ENCODE peak calls at places on chromosomes 13 and 19, in ten cellular contexts. One of them, this sample, is unnamed.

GRCh38 chr19:5624154-5624663 is 1.3 kb downstream of the SAFB start:
- DNase-seq in stimulated activated CD4-positive, alpha-beta T cell treated with anti-CD3 and anti-CD28 coated beads, Interleukin-4, amount 100 ng/mL, for 48 hours: no peak
- DNase-seq in G401: peak
- DNase-seq in HT-29: peak
- DNase-seq in GOT3: no peak
- DNase-seq in activated B cell treated with CpG ODN at 0.5 μM for 24 hours: no peak
- DNase-seq in H54: no peak
- DNase-seq in bronchial epithelial cell: peak
- DNase-seq in cardiac muscle cell: peak
- DNase-seq in activated naive CD4-positive, alpha-beta T cell: no peak
- DNase-seq in this sample: no peak

GRCh38 chr13:95509521-95510315 is 42.8 kb upstream of the CLDN10 start:
- DNase-seq in cardiac muscle cell: peak
- DNase-seq in HT-29: no peak
- DNase-seq in GOT3: no peak
- DNase-seq in H54: peak
- DNase-seq in bronchial epithelial cell: peak
- DNase-seq in activated B cell treated with CpG ODN at 0.5 μM for 24 hours: no peak
- DNase-seq in stimulated activated CD4-positive, alpha-beta T cell treated with anti-CD3 and anti-CD28 coated beads, Interleukin-4, amount 100 ng/mL, for 48 hours: no peak
- DNase-seq in G401: no peak
- DNase-seq in activated naive CD4-positive, alpha-beta T cell: no peak
- DNase-seq in this sample: no peak

GRCh38 chr19:40513345-40513678 is 46.5 kb downstream of the SPTBN4 start:
- DNase-seq in activated B cell treated with CpG ODN at 0.5 μM for 24 hours: no peak
- DNase-seq in H54: no peak
- DNase-seq in G401: no peak
- DNase-seq in GOT3: no peak
- DNase-seq in stimulated activated CD4-positive, alpha-beta T cell treated with anti-CD3 and anti-CD28 coated beads, Interleukin-4, amount 100 ng/mL, for 48 hours: no peak
- DNase-seq in bronchial epithelial cell: no peak
- DNase-seq in HT-29: no peak
- DNase-seq in cardiac muscle cell: no peak
- DNase-seq in activated naive CD4-positive, alpha-beta T cell: no peak
- DNase-seq in this sample: no peak

GRCh38 chr13:111022886-111023285 is 92.2 kb upstream of the ARHGEF7 start:
- DNase-seq in GOT3: no peak
- DNase-seq in G401: no peak
- DNase-seq in stimulated activated CD4-positive, alpha-beta T cell treated with anti-CD3 and anti-CD28 coated beads, Interleukin-4, amount 100 ng/mL, for 48 hours: no peak
- DNase-seq in cardiac muscle cell: no peak
- DNase-seq in HT-29: no peak
- DNase-seq in activated B cell treated with CpG ODN at 0.5 μM for 24 hours: no peak
- DNase-seq in activated naive CD4-positive, alpha-beta T cell: no peak
- DNase-seq in bronchial epithelial cell: no peak
- DNase-seq in H54: no peak
- DNase-seq in this sample: no peak

GRCh38 chr19:16200038-16200775 is 2.5 kb downstream of the AP1M1 start:
- DNase-seq in bronchial epithelial cell: no peak
- DNase-seq in G401: no peak
- DNase-seq in activated naive CD4-positive, alpha-beta T cell: no peak
- DNase-seq in HT-29: no peak
- DNase-seq in GOT3: no peak
- DNase-seq in H54: no peak
- DNase-seq in activated B cell treated with CpG ODN at 0.5 μM for 24 hours: no peak
- DNase-seq in stimulated activated CD4-positive, alpha-beta T cell treated with anti-CD3 and anti-CD28 coated beads, Interleukin-4, amount 100 ng/mL, for 48 hours: no peak
- DNase-seq in cardiac muscle cell: peak
- DNase-seq in this sample: no peak

GRCh38 chr13:38826182-38826813 is 139.4 kb downstream of the FREM2 start:
- DNase-seq in activated B cell treated with CpG ODN at 0.5 μM for 24 hours: no peak
- DNase-seq in stimulated activated CD4-positive, alpha-beta T cell treated with anti-CD3 and anti-CD28 coated beads, Interleukin-4, amount 100 ng/mL, for 48 hours: no peak
- DNase-seq in bronchial epithelial cell: peak
- DNase-seq in G401: no peak
- DNase-seq in cardiac muscle cell: no peak
- DNase-seq in HT-29: no peak
- DNase-seq in GOT3: no peak
- DNase-seq in activated naive CD4-positive, alpha-beta T cell: no peak
- DNase-seq in H54: no peak
- DNase-seq in this sample: no peak

GRCh38 chr13:74129500-74130144 is 4.6 kb downstream of the KLF12 start:
- DNase-seq in G401: no peak
- DNase-seq in activated B cell treated with CpG ODN at 0.5 μM for 24 hours: no peak
- DNase-seq in cardiac muscle cell: no peak
- DNase-seq in stimulated activated CD4-positive, alpha-beta T cell treated with anti-CD3 and anti-CD28 coated beads, Interleukin-4, amount 100 ng/mL, for 48 hours: no peak
- DNase-seq in HT-29: no peak
- DNase-seq in GOT3: no peak
- DNase-seq in H54: no peak
- DNase-seq in activated naive CD4-positive, alpha-beta T cell: no peak
- DNase-seq in bronchial epithelial cell: no peak
- DNase-seq in this sample: no peak

GRCh38 chr13:50991624-50992610 is 82.3 kb downstream of the RNASEH2B start:
- DNase-seq in GOT3: no peak
- DNase-seq in bronchial epithelial cell: no peak
- DNase-seq in HT-29: no peak
- DNase-seq in H54: no peak
- DNase-seq in cardiac muscle cell: no peak
- DNase-seq in G401: peak
- DNase-seq in stimulated activated CD4-positive, alpha-beta T cell treated with anti-CD3 and anti-CD28 coated beads, Interleukin-4, amount 100 ng/mL, for 48 hours: no peak
- DNase-seq in activated naive CD4-positive, alpha-beta T cell: no peak
- DNase-seq in activated B cell treated with CpG ODN at 0.5 μM for 24 hours: no peak
- DNase-seq in this sample: no peak

GRCh38 chr13:75749407-75749806 is 113.3 kb downstream of the LMO7 start:
- DNase-seq in activated naive CD4-positive, alpha-beta T cell: no peak
- DNase-seq in HT-29: no peak
- DNase-seq in cardiac muscle cell: peak
- DNase-seq in G401: peak
- DNase-seq in H54: peak
- DNase-seq in bronchial epithelial cell: peak
- DNase-seq in GOT3: no peak
- DNase-seq in activated B cell treated with CpG ODN at 0.5 μM for 24 hours: no peak
- DNase-seq in stimulated activated CD4-positive, alpha-beta T cell treated with anti-CD3 and anti-CD28 coated beads, Interleukin-4, amount 100 ng/mL, for 48 hours: no peak
- DNase-seq in this sample: no peak

GRCh38 chr13:79404361-79404760 is 1.7 kb downstream of the RBM26 start:
- DNase-seq in cardiac muscle cell: no peak
- DNase-seq in GOT3: no peak
- DNase-seq in G401: no peak
- DNase-seq in activated B cell treated with CpG ODN at 0.5 μM for 24 hours: no peak
- DNase-seq in bronchial epithelial cell: no peak
- DNase-seq in activated naive CD4-positive, alpha-beta T cell: no peak
- DNase-seq in H54: no peak
- DNase-seq in stimulated activated CD4-positive, alpha-beta T cell treated with anti-CD3 and anti-CD28 coated beads, Interleukin-4, amount 100 ng/mL, for 48 hours: no peak
- DNase-seq in HT-29: no peak
- DNase-seq in this sample: no peak

GRCh38 chr19:925912-926594 is at the start of gene ARID3A:
- DNase-seq in bronchial epithelial cell: no peak
- DNase-seq in activated B cell treated with CpG ODN at 0.5 μM for 24 hours: no peak
- DNase-seq in G401: peak
- DNase-seq in GOT3: peak
- DNase-seq in HT-29: no peak
- DNase-seq in activated naive CD4-positive, alpha-beta T cell: no peak
- DNase-seq in H54: peak
- DNase-seq in cardiac muscle cell: peak
- DNase-seq in stimulated activated CD4-positive, alpha-beta T cell treated with anti-CD3 and anti-CD28 coated beads, Interleukin-4, amount 100 ng/mL, for 48 hours: no peak
- DNase-seq in this sample: no peak

GRCh38 chr13:93861818-93862217 is 617.7 kb downstream of the DCT start:
- DNase-seq in H54: no peak
- DNase-seq in activated B cell treated with CpG ODN at 0.5 μM for 24 hours: no peak
- DNase-seq in bronchial epithelial cell: peak
- DNase-seq in G401: no peak
- DNase-seq in stimulated activated CD4-positive, alpha-beta T cell treated with anti-CD3 and anti-CD28 coated beads, Interleukin-4, amount 100 ng/mL, for 48 hours: no peak
- DNase-seq in activated naive CD4-positive, alpha-beta T cell: no peak
- DNase-seq in GOT3: no peak
- DNase-seq in HT-29: no peak
- DNase-seq in cardiac muscle cell: peak
- DNase-seq in this sample: no peak

GRCh38 chr13:26726684-26727083 is 33.9 kb downstream of the GPR12 start:
- DNase-seq in cardiac muscle cell: no peak
- DNase-seq in HT-29: no peak
- DNase-seq in stimulated activated CD4-positive, alpha-beta T cell treated with anti-CD3 and anti-CD28 coated beads, Interleukin-4, amount 100 ng/mL, for 48 hours: no peak
- DNase-seq in activated B cell treated with CpG ODN at 0.5 μM for 24 hours: no peak
- DNase-seq in G401: no peak
- DNase-seq in activated naive CD4-positive, alpha-beta T cell: no peak
- DNase-seq in H54: no peak
- DNase-seq in GOT3: no peak
- DNase-seq in bronchial epithelial cell: no peak
- DNase-seq in this sample: no peak

GRCh38 chr13:100818706-100819105 is 144.1 kb upstream of the TMTC4 start:
- DNase-seq in G401: peak
- DNase-seq in activated B cell treated with CpG ODN at 0.5 μM for 24 hours: no peak
- DNase-seq in bronchial epithelial cell: no peak
- DNase-seq in activated naive CD4-positive, alpha-beta T cell: no peak
- DNase-seq in HT-29: no peak
- DNase-seq in H54: no peak
- DNase-seq in cardiac muscle cell: no peak
- DNase-seq in GOT3: no peak
- DNase-seq in stimulated activated CD4-positive, alpha-beta T cell treated with anti-CD3 and anti-CD28 coated beads, Interleukin-4, amount 100 ng/mL, for 48 hours: no peak
- DNase-seq in this sample: no peak

GRCh38 chr13:30666113-30666512 is 48.4 kb downstream of the USPL1 start:
- DNase-seq in bronchial epithelial cell: no peak
- DNase-seq in GOT3: no peak
- DNase-seq in stimulated activated CD4-positive, alpha-beta T cell treated with anti-CD3 and anti-CD28 coated beads, Interleukin-4, amount 100 ng/mL, for 48 hours: no peak
- DNase-seq in G401: no peak
- DNase-seq in H54: no peak
- DNase-seq in HT-29: no peak
- DNase-seq in activated B cell treated with CpG ODN at 0.5 μM for 24 hours: no peak
- DNase-seq in activated naive CD4-positive, alpha-beta T cell: no peak
- DNase-seq in cardiac muscle cell: no peak
- DNase-seq in this sample: no peak

GRCh38 chr19:39192846-39193245 is 3.9 kb upstream of the NCCRP1 start:
- DNase-seq in H54: no peak
- DNase-seq in activated B cell treated with CpG ODN at 0.5 μM for 24 hours: no peak
- DNase-seq in stimulated activated CD4-positive, alpha-beta T cell treated with anti-CD3 and anti-CD28 coated beads, Interleukin-4, amount 100 ng/mL, for 48 hours: no peak
- DNase-seq in cardiac muscle cell: no peak
- DNase-seq in GOT3: no peak
- DNase-seq in activated naive CD4-positive, alpha-beta T cell: no peak
- DNase-seq in HT-29: no peak
- DNase-seq in G401: no peak
- DNase-seq in bronchial epithelial cell: no peak
- DNase-seq in this sample: no peak

GRCh38 chr13:102968572-102969228 is 97.5 kb downstream of the SLC10A2 start:
- DNase-seq in stimulated activated CD4-positive, alpha-beta T cell treated with anti-CD3 and anti-CD28 coated beads, Interleukin-4, amount 100 ng/mL, for 48 hours: no peak
- DNase-seq in G401: no peak
- DNase-seq in activated naive CD4-positive, alpha-beta T cell: no peak
- DNase-seq in HT-29: no peak
- DNase-seq in activated B cell treated with CpG ODN at 0.5 μM for 24 hours: no peak
- DNase-seq in GOT3: no peak
- DNase-seq in cardiac muscle cell: no peak
- DNase-seq in H54: no peak
- DNase-seq in bronchial epithelial cell: no peak
- DNase-seq in this sample: no peak